ENCODE peak calls at places on chromosomes 2 and 18, in ten cellular contexts. G, E, Q, I, Y, P, W, T, X and Z are unnamed samples.

GRCh38 chr18:6397931-6398566 is 16.7 kb downstream of the L3MBTL4 start:
- DNase-seq in T (no peak), I (no peak), E (no peak), P (no peak), G (no peak), X (no peak), Y (peak), W (peak), Q (no peak), Z (peak)

GRCh38 chr2:102001767-102002142 is 10.0 kb downstream of the IL1R2 start:
- DNase-seq in I (no peak), T (no peak), P (no peak), G (no peak), Y (no peak), E (no peak), Q (no peak), X (no peak), W (no peak), Z (no peak)

GRCh38 chr2:39981877-39982276 is 202.8 kb upstream of the THUMPD2 start:
- DNase-seq in P (no peak), W (no peak), T (no peak), G (no peak), E (no peak), Y (peak), I (no peak), X (no peak), Q (no peak), Z (no peak)

GRCh38 chr2:42386684-42387083 is 25.7 kb upstream of the COX7A2L start:
- DNase-seq in I (no peak), G (no peak), P (no peak), W (peak), Y (no peak), X (no peak), Q (no peak), E (no peak), T (no peak), Z (no peak)

GRCh38 chr2:151029406-151030157 is 232.1 kb downstream of the RBM43 start:
- DNase-seq in W (no peak), Y (no peak), E (no peak), I (no peak), Q (no peak), G (no peak), X (no peak), P (peak), T (no peak), Z (no peak)

GRCh38 chr2:120489023-120489422 is 143.1 kb downstream of the INHBB start:
- DNase-seq in P (no peak), Q (no peak), G (no peak), T (no peak), Y (no peak), W (peak), X (no peak), E (no peak), I (no peak), Z (peak)

GRCh38 chr2:104867351-104868080 is 13.6 kb downstream of the POU3F3 start:
- DNase-seq in Y (no peak), P (peak), W (peak), Q (no peak), I (no peak), G (no peak), T (no peak), E (no peak), X (no peak), Z (peak)

GRCh38 chr2:149908731-149909690 is 321.4 kb upstream of the MMADHC start:
- DNase-seq in X (no peak), E (no peak), Y (peak), G (no peak), I (no peak), Q (peak), T (no peak), P (peak), W (no peak), Z (no peak)

GRCh38 chr18:22344908-22345670 is 72.6 kb downstream of the CTAGE1 start:
- DNase-seq in P (no peak), G (no peak), I (no peak), W (no peak), T (no peak), Q (no peak), X (no peak), Y (no peak), E (no peak), Z (no peak)

GRCh38 chr2:181886192-181886591 is 5.3 kb upstream of the ITPRID2 start:
- DNase-seq in Y (no peak), I (no peak), Q (no peak), P (peak), W (no peak), X (no peak), G (no peak), T (no peak), E (no peak), Z (no peak)

GRCh38 chr2:20184067-20184938 is 40.6 kb downstream of the SDC1 start:
- DNase-seq in Q (no peak), Y (no peak), T (no peak), W (no peak), X (no peak), I (no peak), G (no peak), P (peak), E (no peak), Z (no peak)

GRCh38 chr2:74831693-74832530 is 2.0 kb upstream of the HK2 start:
- DNase-seq in E (no peak), I (no peak), T (no peak), Q (no peak), P (no peak), W (no peak), X (no peak), G (no peak), Y (no peak), Z (no peak)